ENCODE peak calls at places on chromosomes 2 and 18, in six cellular contexts. P is HepG2, M is GM12865, N is PC-3, D is right lobe of liver, H is fibroblast of lung. S is an unnamed sample.

GRCh38 chr2:190987938-190988337 is 26.0 kb downstream of the STAT1 start:
- DNase-seq in H (no peak), P (no peak), M (no peak), N (no peak), D (no peak), S (no peak)

GRCh38 chr2:42937171-42937875 is 144.9 kb upstream of the HAAO start:
- DNase-seq in H (no peak), D (no peak), P (no peak), M (no peak), N (no peak), S (no peak)

GRCh38 chr2:160562730-160563129 is 69.1 kb upstream of the RBMS1 start:
- DNase-seq in M (no peak), P (no peak), N (peak; percentile 76), H (no peak), D (no peak), S (no peak)

GRCh38 chr2:102618452-102619413 is 620 bp upstream of the SLC9A2 start:
- DNase-seq in M (peak; percentile 43), P (no peak), H (peak; percentile 6), N (peak; percentile 43), D (peak; percentile 28), S (peak; percentile 40)

GRCh38 chr2:12733846-12734245 is 17.1 kb downstream of the TRIB2 start:
- DNase-seq in N (peak; percentile 83), P (no peak), D (peak; percentile 77), H (no peak), M (no peak), S (no peak)

GRCh38 chr2:75632091-75632704 is 14.4 kb upstream of the MRPL19 start:
- DNase-seq in D (no peak), P (no peak), M (no peak), H (no peak), N (no peak), S (no peak)

GRCh38 chr2:101679801-101680487 is 17.6 kb upstream of the MAP4K4 start:
- DNase-seq in M (no peak), N (no peak), D (no peak), H (no peak), P (no peak), S (no peak)

GRCh38 chr2:239819974-239820555 is 205.1 kb downstream of the NDUFA10 start:
- DNase-seq in M (no peak), D (no peak), H (no peak), N (no peak), P (no peak), S (no peak)

GRCh38 chr2:32836961-32837360 is 109.8 kb upstream of the LTBP1 start:
- DNase-seq in M (no peak), D (no peak), N (no peak), H (no peak), P (no peak), S (no peak)

GRCh38 chr18:12307251-12307736 is 747 bp upstream of the TUBB6 start:
- DNase-seq in H (peak; percentile 79), M (no peak), N (no peak), P (no peak), D (no peak), S (no peak)

GRCh38 chr2:70143314-70144150 is 47.3 kb downstream of the C2orf42 start:
- DNase-seq in D (peak; percentile 72), H (peak; percentile 36), M (peak; percentile 80), N (peak; percentile 57), P (peak; percentile 74), S (no peak)

GRCh38 chr2:54470241-54470938 is 14.3 kb downstream of the SPTBN1 start:
- DNase-seq in D (no peak), H (peak; percentile 41), P (no peak), N (no peak), M (no peak), S (no peak)

GRCh38 chr2:27105981-27106380 is 12.9 kb downstream of the CGREF1 start:
- DNase-seq in H (no peak), D (no peak), M (no peak), P (no peak), N (no peak), S (no peak)

GRCh38 chr2:101109451-101110140 is 41.6 kb downstream of the TBC1D8 start:
- DNase-seq in P (no peak), M (no peak), N (no peak), D (no peak), H (peak; percentile 34), S (no peak)

GRCh38 chr18:79493801-79494211 is 98.1 kb downstream of the NFATC1 start:
- DNase-seq in M (no peak), D (no peak), P (no peak), N (no peak), H (no peak), S (no peak)

GRCh38 chr2:109497447-109497846 is 116.3 kb downstream of the SEPTIN10 start:
- DNase-seq in H (peak; percentile 70), P (no peak), M (no peak), D (no peak), N (peak; percentile 78), S (no peak)

GRCh38 chr2:118721817-118722551 is 125.5 kb downstream of the EN1 start:
- DNase-seq in M (no peak), N (peak; percentile 93), D (no peak), P (no peak), H (no peak), S (no peak)

GRCh38 chr2:31318360-31319336 is 84.7 kb downstream of the EHD3 start:
- DNase-seq in D (no peak), H (peak; percentile 94), P (no peak), M (peak; percentile 45), N (no peak), S (peak; percentile 49)

GRCh38 chr2:159680692-159681091 is 31.6 kb upstream of the MARCHF7 start:
- DNase-seq in H (no peak), M (no peak), P (no peak), D (no peak), N (no peak), S (no peak)

GRCh38 chr2:52264488-52264887 is 1232.6 kb upstream of the NRXN1 start:
- DNase-seq in H (no peak), N (no peak), M (no peak), D (no peak), P (no peak), S (no peak)

GRCh38 chr2:200432296-200432695 is 77.6 kb downstream of the KCTD18 start:
- DNase-seq in D (no peak), H (no peak), M (no peak), N (no peak), P (no peak), S (no peak)

GRCh38 chr2:167293172-167293781 is 405.0 kb downstream of the XIRP2 start:
- DNase-seq in D (no peak), H (peak; percentile 51), N (peak; percentile 6), M (peak; percentile 8), P (no peak), S (peak; percentile 20)

GRCh38 chr2:44970846-44971450 is 29.4 kb downstream of the SIX3 start:
- DNase-seq in H (peak; percentile 59), M (no peak), P (no peak), N (no peak), D (no peak), S (no peak)

GRCh38 chr2:44974064-44974715 is 32.7 kb downstream of the SIX3 start:
- DNase-seq in N (peak; percentile 90), D (no peak), M (peak; percentile 44), H (peak; percentile 72), P (peak; percentile 52), S (no peak)

GRCh38 chr2:44975571-44976450 is 33.4 kb downstream of the SIX2 start:
- DNase-seq in P (no peak), H (no peak), M (peak; percentile 18), N (no peak), D (no peak), S (no peak)

GRCh38 chr2:44969936-44970335 is 28.4 kb downstream of the SIX3 start:
- DNase-seq in P (no peak), D (no peak), M (no peak), H (no peak), N (no peak), S (no peak)

GRCh38 chr2:44972771-44973535 is 31.5 kb downstream of the SIX3 start:
- DNase-seq in D (no peak), N (no peak), H (no peak), P (no peak), M (no peak), S (no peak)
- H3K4me3 ChIP-seq in D (no peak overlapping the region), N (no peak overlapping the region), H (no peak overlapping the region), P (peak overlapping the region; percentile 47), M (no peak overlapping the region), S (peak overlapping the region; percentile 51)

GRCh38 chr2:235710933-235711332 is 217.1 kb downstream of the AGAP1 start:
- DNase-seq in N (no peak), H (no peak), M (no peak), P (no peak), D (no peak), S (no peak)
- TF ChIP-seq CTCF in N (no peak), H (no peak), M (no peak), P (no peak), D (no peak), S (no peak)

GRCh38 chr18:43668866-43669265 is 391.6 kb upstream of the SYT4 start:
- DNase-seq in M (no peak), H (no peak), N (no peak), P (no peak), D (no peak), S (no peak)

GRCh38 chr18:43662657-43663056 is 385.4 kb upstream of the SYT4 start:
- DNase-seq in N (peak; percentile 38), P (no peak), M (no peak), H (peak; percentile 92), D (no peak), S (no peak)

GRCh38 chr18:43664487-43665008 is 387.3 kb upstream of the SYT4 start:
- DNase-seq in N (no peak), D (no peak), P (no peak), M (no peak), H (no peak), S (no peak)

GRCh38 chr18:43663159-43663558 is 385.9 kb upstream of the SYT4 start:
- DNase-seq in H (no peak), P (no peak), D (no peak), N (no peak), M (no peak), S (no peak)

GRCh38 chr18:43665239-43665788 is 388.0 kb upstream of the SYT4 start:
- DNase-seq in M (no peak), P (no peak), H (peak; percentile 92), N (peak; percentile 39), D (no peak), S (no peak)
- H3K4me3 ChIP-seq in M (no peak overlapping the region), P (no peak overlapping the region), H (no peak overlapping the region), N (no peak overlapping the region), D (no peak overlapping the region), S (no peak overlapping the region)

DNA sequence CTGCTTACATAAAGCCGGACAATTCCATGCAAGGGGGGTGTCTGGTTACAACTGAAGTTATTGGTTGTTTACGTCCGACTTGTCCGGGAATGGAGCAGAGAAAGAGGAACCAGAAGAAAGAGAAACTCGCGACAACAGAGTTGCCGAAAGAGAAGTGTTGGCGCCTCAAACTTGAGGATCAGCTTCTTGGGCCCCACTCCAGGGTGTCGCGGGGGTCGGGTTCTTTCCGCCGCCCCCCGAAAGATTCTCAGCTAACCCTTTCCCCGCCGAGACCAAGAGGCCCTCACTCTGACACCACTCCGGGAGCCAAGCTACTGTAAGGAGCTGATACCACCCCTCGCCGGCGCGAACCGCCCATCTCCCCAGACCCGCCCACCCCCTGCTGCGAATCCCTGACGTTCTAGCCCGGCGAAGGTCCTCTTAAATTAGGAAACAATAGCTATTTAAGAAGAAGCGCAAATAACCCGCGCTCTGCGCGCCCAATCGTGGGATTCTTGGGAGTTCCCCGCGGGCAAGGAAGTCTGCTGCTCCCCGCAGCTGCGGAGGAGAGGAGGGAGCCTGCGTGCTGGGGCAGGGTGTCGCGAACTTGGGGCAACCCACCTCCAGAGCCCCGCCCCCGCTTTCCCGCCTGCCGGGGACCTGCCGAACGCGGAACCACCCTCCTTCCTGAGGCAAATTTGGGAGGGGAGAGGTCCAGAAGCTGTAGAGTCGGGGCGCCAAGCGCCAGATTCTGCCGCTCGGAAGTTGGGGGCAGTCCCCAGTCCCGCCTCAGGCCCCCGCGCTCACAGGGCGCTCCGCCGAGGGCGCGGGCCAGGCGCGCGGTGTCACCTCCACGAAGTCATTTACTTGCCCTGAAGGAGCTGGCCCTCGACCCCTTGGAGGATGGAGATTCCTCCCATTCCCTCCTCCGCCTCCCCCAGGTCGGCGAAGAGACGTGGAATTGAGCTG is 8.5 kb upstream of the SP9 start:
- DNase-seq in N (no peak), M (no peak), H (peak; percentile 52), P (no peak), D (no peak), S (peak; percentile 36)
- TF ChIP-seq CTCF in N (no peak), M (no peak), H (no peak), P (no peak), D (no peak), S (no peak)

S was measured in GM06990.